ENCODE peak calls at places on chromosomes 16 and 17, in six cellular contexts. X, K, B, J, R and L are unnamed samples.

GRCh38 chr16:20675488-20676267 is 21.8 kb downstream of the ACSM1 start:
- ATAC-seq in X (peak), K (peak), B (peak), J (peak), R (peak), L (peak)

GRCh38 chr16:66342294-66342900 is 24.1 kb upstream of the CDH5 start:
- ATAC-seq in X (peak), K (no peak), B (peak), J (peak), R (peak), L (no peak)

GRCh38 chr17:43402078-43402477 is 3.3 kb downstream of the ARL4D start:
- ATAC-seq in X (no peak), K (no peak), B (no peak), J (no peak), R (peak), L (no peak)

GRCh38 chr17:47286198-47286914 is 32.7 kb downstream of the ITGB3 start:
- ATAC-seq in X (no peak), K (no peak), B (no peak), J (no peak), R (peak), L (no peak)

GRCh38 chr17:37488607-37489196 is 989 bp upstream of the DUSP14 start:
- ATAC-seq in X (peak), K (peak), B (peak), J (peak), R (peak), L (peak)

GRCh38 chr17:60372790-60373483 is 19.0 kb downstream of the USP32 start:
- ATAC-seq in X (peak), K (no peak), B (peak), J (peak), R (peak), L (no peak)

GRCh38 chr17:27984816-27985215 is 57.7 kb upstream of the NLK start:
- ATAC-seq in X (no peak), K (no peak), B (no peak), J (no peak), R (no peak), L (peak)

GRCh38 chr17:41785091-41785875 is 1.2 kb downstream of the JUP start:
- ATAC-seq in X (no peak), K (no peak), B (no peak), J (peak), R (no peak), L (no peak)

GRCh38 chr17:41917192-41917591 is 1.6 kb downstream of the ACLY start:
- ATAC-seq in X (no peak), K (no peak), B (no peak), J (no peak), R (no peak), L (no peak)

GRCh38 chr16:3087243-3087791 is 11.8 kb downstream of the ZSCAN10 start:
- ATAC-seq in X (peak), K (peak), B (peak), J (peak), R (peak), L (peak)

GRCh38 chr16:17261197-17261858 is 209.4 kb downstream of the XYLT1 start:
- ATAC-seq in X (no peak), K (no peak), B (no peak), J (no peak), R (peak), L (no peak)

GRCh38 chr17:80760501-80760900 is 215.9 kb downstream of the RPTOR start:
- ATAC-seq in X (no peak), K (peak), B (peak), J (no peak), R (peak), L (no peak)

GRCh38 chr16:19084879-19085278 is 17.5 kb downstream of the COQ7 start:
- ATAC-seq in X (no peak), K (no peak), B (no peak), J (no peak), R (no peak), L (no peak)

GRCh38 chr17:61352408-61352770 is 47.3 kb upstream of the TBX2 start:
- ATAC-seq in X (no peak), K (no peak), B (no peak), J (no peak), R (no peak), L (no peak)

GRCh38 chr16:78490847-78491246 is 391.4 kb downstream of the WWOX start:
- ATAC-seq in X (no peak), K (no peak), B (no peak), J (no peak), R (no peak), L (no peak)

GRCh38 chr16:72908362-72908838 is 139.5 kb downstream of the ZFHX3 start:
- ATAC-seq in X (no peak), K (no peak), B (no peak), J (no peak), R (peak), L (no peak)

GRCh38 chr17:40699880-40700279 is 3.7 kb downstream of the KRT24 start:
- ATAC-seq in X (no peak), K (no peak), B (no peak), J (no peak), R (no peak), L (no peak)

GRCh38 chr16:78441298-78441697 is 341.8 kb downstream of the WWOX start:
- ATAC-seq in X (no peak), K (no peak), B (no peak), J (no peak), R (no peak), L (no peak)

GRCh38 chr17:958712-959451 is 20.7 kb downstream of the NXN start:
- ATAC-seq in X (no peak), K (no peak), B (no peak), J (no peak), R (no peak), L (no peak)

GRCh38 chr16:24921229-24921628 is 75.5 kb downstream of the SLC5A11 start:
- ATAC-seq in X (no peak), K (no peak), B (no peak), J (no peak), R (no peak), L (no peak)

GRCh38 chr17:33209671-33210070 is 83.4 kb downstream of the ASIC2 start:
- ATAC-seq in X (no peak), K (no peak), B (no peak), J (no peak), R (no peak), L (no peak)
- TF ChIP-seq POLR2A in X (no peak), K (no peak), B (no peak), J (no peak), R (no peak), L (no peak)

DNA sequence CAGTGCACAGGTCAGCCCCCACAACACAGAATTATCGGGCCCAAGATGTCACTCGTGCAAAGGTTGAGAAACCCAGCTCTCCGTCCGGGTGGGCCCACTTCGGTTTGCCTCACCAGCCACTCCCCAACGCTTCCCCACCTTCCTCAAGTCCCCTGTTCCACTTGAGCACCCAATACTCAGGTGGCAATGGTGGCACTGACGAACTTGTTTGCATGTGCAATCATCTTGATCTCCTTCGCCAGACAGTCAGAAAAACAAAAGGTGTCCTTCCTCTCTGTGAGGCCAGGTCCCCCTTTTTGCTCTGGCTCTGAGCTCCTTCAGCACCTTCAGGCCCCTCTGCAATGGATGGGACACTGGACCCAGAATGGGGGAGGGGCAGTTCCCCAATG is 3.7 kb downstream of the GGA2 start:
- ATAC-seq in X (no peak), K (no peak), B (no peak), J (no peak), R (no peak), L (no peak)
- TF ChIP-seq POLR2AphosphoS5 in X (no peak), K (no peak), B (no peak), J (no peak), R (no peak), L (no peak)

DNA sequence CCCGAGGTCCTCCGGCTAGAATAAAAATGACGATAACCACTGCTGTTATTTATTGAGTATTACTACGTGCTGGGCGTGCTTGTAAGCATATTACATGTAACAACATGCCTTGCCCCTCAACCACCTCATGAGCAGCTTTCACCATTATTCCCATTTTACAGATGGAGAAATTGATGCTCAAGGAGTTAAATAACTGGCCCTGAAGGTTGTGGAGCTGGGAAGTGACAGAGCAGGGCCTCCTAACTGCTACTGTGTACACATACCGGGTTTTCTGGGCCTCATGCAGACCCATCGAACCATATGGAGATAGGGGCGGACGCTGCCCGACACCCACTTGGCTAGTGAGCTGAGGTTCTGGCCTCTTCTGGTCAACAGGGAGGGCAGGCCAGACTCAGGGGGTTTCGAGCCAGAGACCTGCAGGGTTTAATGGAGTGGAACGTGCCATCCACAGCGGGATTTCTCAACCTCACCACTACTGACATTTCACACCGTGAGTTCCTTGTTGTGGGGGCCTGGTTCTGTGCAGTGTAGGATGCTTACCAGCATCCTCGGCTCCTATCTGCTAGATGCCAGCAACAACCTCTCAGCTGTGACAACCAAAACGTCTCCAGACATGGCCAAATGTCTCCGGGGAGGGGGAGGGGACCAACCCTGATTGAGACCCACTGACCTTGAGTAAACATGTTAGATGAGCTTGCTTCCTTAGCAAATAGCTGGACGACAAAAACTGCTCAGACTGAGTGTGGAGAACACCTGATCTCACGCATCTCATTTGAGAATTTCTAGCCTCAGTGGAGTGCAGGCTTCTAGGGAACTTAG is 432.0 kb downstream of the SLC39A11 start:
- ATAC-seq in X (peak), K (no peak), B (no peak), J (no peak), R (no peak), L (no peak)
- H3K27ac ChIP-seq in X (peak), K (no peak), B (peak), J (no peak), R (no peak), L (no peak)

GRCh38 chr17:59330314-59330942 is 1.0 kb upstream of the YPEL2 start:
- ATAC-seq in X (peak), K (peak), B (no peak), J (no peak), R (no peak), L (no peak)
- TF ChIP-seq POLR2A in X (peak), K (no peak), B (no peak), J (no peak), R (no peak), L (no peak)

GRCh38 chr16:13612623-13613022 is 307.3 kb upstream of the ERCC4 start:
- ATAC-seq in X (no peak), K (no peak), B (no peak), J (no peak), R (no peak), L (no peak)
- TF ChIP-seq POLR2AphosphoS5 in X (no peak), K (no peak), B (no peak), J (no peak), R (no peak), L (no peak)

GRCh38 chr17:16250635-16251034 is 33.6 kb downstream of the PIGL start:
- ATAC-seq in X (peak), K (no peak), B (no peak), J (no peak), R (no peak), L (no peak)

GRCh38 chr17:16251556-16251955 is 34.5 kb downstream of the PIGL start:
- ATAC-seq in X (no peak), K (no peak), B (no peak), J (no peak), R (no peak), L (no peak)

GRCh38 chr17:16255481-16255901 is 38.5 kb downstream of the PIGL start:
- ATAC-seq in X (peak), K (peak), B (no peak), J (peak), R (no peak), L (peak)

GRCh38 chr17:16247589-16247984 is 30.6 kb downstream of the PIGL start:
- ATAC-seq in X (no peak), K (no peak), B (no peak), J (no peak), R (no peak), L (no peak)

DNA sequence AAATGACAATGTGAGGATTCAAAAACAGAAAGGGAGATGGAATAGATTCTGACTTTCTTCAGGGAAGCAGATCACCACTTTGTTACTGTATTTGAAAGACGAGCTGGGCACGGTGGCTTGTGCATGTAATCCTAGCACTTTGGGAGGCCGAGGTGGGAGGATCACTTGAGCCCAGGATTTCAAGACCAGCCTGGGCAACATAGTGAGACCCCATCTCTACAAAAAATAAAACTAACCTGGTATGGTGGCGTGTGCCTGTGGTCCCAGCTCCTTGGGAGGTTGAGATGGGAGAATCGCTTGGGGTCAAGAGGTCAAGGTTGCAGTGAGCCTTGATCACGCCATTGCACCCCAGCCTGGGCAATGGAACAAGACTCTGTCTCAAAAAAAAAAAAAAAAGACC is 34.0 kb downstream of the PIGL start:
- ATAC-seq in X (no peak), K (no peak), B (no peak), J (no peak), R (no peak), L (no peak)
- H3K27ac ChIP-seq in X (peak), K (no peak), B (no peak), J (no peak), R (no peak), L (no peak)